ENCODE peak calls at places on chromosomes 2 and 18, in seven cellular contexts. G is cardiac fibroblast; F is HTR-8/SVneo; K is stimulated activated CD4-positive, alpha-beta T cell treated with anti-CD3 and anti-CD28 coated beads, Interleukin-4, amount 100 ng/mL, for 48 hours; M is mesendoderm; D is stimulated activated CD8-positive, alpha-beta memory T cell treated with anti-CD3 and anti-CD28 coated beads, Interleukin-12 subunit alpha, Interleukin-12 subunit beta, amount 100 ng/mL, for 1 hour; C is left cardiac atrium. X is an unnamed sample.

GRCh38 chr18:45050712-45051639 is 370.3 kb downstream of the SETBP1 start:
- DNase-seq in G (peak; percentile 81), F (peak; percentile 8), K (no peak), M (no peak), D (no peak), C (no peak), X (no peak)

GRCh38 chr2:22167256-22167655 is 1043.5 kb downstream of the TDRD15 start:
- DNase-seq in G (no peak), F (no peak), K (no peak), M (peak; percentile 51), D (no peak), C (no peak), X (no peak)

GRCh38 chr2:150911766-150912280 is 349.8 kb downstream of the RBM43 start:
- DNase-seq in G (peak; percentile 98), F (peak; percentile 13), K (no peak), M (peak; percentile 58), D (no peak), C (peak; percentile 68), X (no peak)

GRCh38 chr2:205612661-205613060 is 69.6 kb upstream of the NRP2 start:
- DNase-seq in G (no peak), F (no peak), K (peak; percentile 42), M (peak; percentile 41), D (no peak), C (no peak), X (no peak)

GRCh38 chr2:67848551-67848950 is 214.3 kb downstream of the C1D start:
- DNase-seq in G (no peak), F (no peak), K (no peak), M (no peak), D (no peak), C (no peak), X (no peak)

GRCh38 chr2:184326076-184326475 is 272.3 kb upstream of the ZNF804A start:
- DNase-seq in G (no peak), F (no peak), K (no peak), M (no peak), D (no peak), C (no peak), X (no peak)

GRCh38 chr18:55302337-55302833 is 285.6 kb downstream of the TCF4 start:
- DNase-seq in G (no peak), F (no peak), K (no peak), M (peak; percentile 51), D (no peak), C (no peak), X (no peak)

GRCh38 chr2:176562359-176563043 is 293.3 kb downstream of the MTX2 start:
- DNase-seq in G (peak; percentile 79), F (peak; percentile 42), K (no peak), M (peak; percentile 37), D (no peak), C (no peak), X (no peak)

GRCh38 chr2:193482557-193482956 is 1287.8 kb upstream of the TMEFF2 start:
- DNase-seq in G (no peak), F (no peak), K (no peak), M (no peak), D (no peak), C (no peak), X (no peak)

GRCh38 chr18:3248670-3249359 is 1.2 kb downstream of the MYL12A start:
- DNase-seq in G (peak; percentile 77), F (no peak), K (no peak), M (no peak), D (no peak), C (no peak), X (no peak)

GRCh38 chr2:29900971-29901633 is 20.3 kb downstream of the ALK start:
- DNase-seq in G (no peak), F (no peak), K (no peak), M (peak; percentile 91), D (no peak), C (no peak), X (no peak)

GRCh38 chr2:231189571-231190495 is 8.6 kb upstream of the ARMC9 start:
- DNase-seq in G (peak; percentile 68), F (no peak), K (no peak), M (peak; percentile 64), D (no peak), C (peak; percentile 81), X (no peak)

GRCh38 chr2:108968619-108969018 is 20.4 kb downstream of the EDAR start:
- DNase-seq in G (no peak), F (no peak), K (no peak), M (peak; percentile 66), D (no peak), C (no peak), X (no peak)

GRCh38 chr18:2979871-2980606 is 32.9 kb downstream of the LPIN2 start:
- DNase-seq in G (no peak), F (no peak), K (no peak), M (no peak), D (no peak), C (no peak), X (no peak)

GRCh38 chr2:84905181-84906107 is at the start of gene TMSB10:
- DNase-seq in G (peak; percentile 87), F (peak; percentile 80), K (peak; percentile 87), M (peak; percentile 78), D (peak; percentile 85), C (peak; percentile 91), X (peak; percentile 93)

GRCh38 chr2:85318222-85319182 is 9.3 kb downstream of the TGOLN2 start:
- DNase-seq in G (peak; percentile 58), F (no peak), K (no peak), M (no peak), D (no peak), C (no peak), X (no peak)